ENCODE peak calls at places on chromosomes 3 and 15, in seven cellular contexts. One of them, this sample, is unnamed.

GRCh38 chr15:56765252-56765651 is 31.9 kb upstream of the ZNF280D start:
- DNase-seq in stomach: no peak
- DNase-seq in astrocyte: peak; percentile 81
- DNase-seq in mucosa of descending colon: no peak
- DNase-seq in naive thymus-derived CD4-positive, alpha-beta T cell: no peak
- DNase-seq in CD8-positive, alpha-beta T cell: no peak
- DNase-seq in colonic mucosa: no peak
- DNase-seq in this sample: peak; percentile 63

GRCh38 chr15:70777156-70777926 is 14.0 kb upstream of the UACA start:
- DNase-seq in colonic mucosa: no peak
- DNase-seq in CD8-positive, alpha-beta T cell: no peak
- DNase-seq in stomach: no peak
- DNase-seq in mucosa of descending colon: no peak
- DNase-seq in naive thymus-derived CD4-positive, alpha-beta T cell: no peak
- DNase-seq in astrocyte: no peak
- DNase-seq in this sample: no peak

GRCh38 chr3:111392911-111393351 is 149.1 kb upstream of the CD96 start:
- DNase-seq in naive thymus-derived CD4-positive, alpha-beta T cell: peak; percentile 75
- DNase-seq in CD8-positive, alpha-beta T cell: peak; percentile 70
- DNase-seq in stomach: no peak
- DNase-seq in astrocyte: peak; percentile 10
- DNase-seq in colonic mucosa: no peak
- DNase-seq in mucosa of descending colon: no peak
- DNase-seq in this sample: no peak

GRCh38 chr3:25412269-25412668 is 15.8 kb upstream of the RARB start:
- DNase-seq in colonic mucosa: no peak
- DNase-seq in naive thymus-derived CD4-positive, alpha-beta T cell: no peak
- DNase-seq in mucosa of descending colon: no peak
- DNase-seq in CD8-positive, alpha-beta T cell: no peak
- DNase-seq in stomach: no peak
- DNase-seq in astrocyte: no peak
- DNase-seq in this sample: peak; percentile 55

GRCh38 chr3:179558742-179559364 is 3.9 kb upstream of the ACTL6A start:
- DNase-seq in stomach: peak; percentile 56
- DNase-seq in naive thymus-derived CD4-positive, alpha-beta T cell: no peak
- DNase-seq in CD8-positive, alpha-beta T cell: peak; percentile 35
- DNase-seq in mucosa of descending colon: no peak
- DNase-seq in astrocyte: peak; percentile 46
- DNase-seq in colonic mucosa: peak; percentile 50
- DNase-seq in this sample: peak; percentile 88

GRCh38 chr15:35437157-35437556 is 108.8 kb downstream of the DPH6 start:
- DNase-seq in colonic mucosa: no peak
- DNase-seq in naive thymus-derived CD4-positive, alpha-beta T cell: no peak
- DNase-seq in CD8-positive, alpha-beta T cell: no peak
- DNase-seq in stomach: no peak
- DNase-seq in astrocyte: no peak
- DNase-seq in mucosa of descending colon: no peak
- DNase-seq in this sample: peak; percentile 9

GRCh38 chr3:62950227-62950626 is 75.0 kb upstream of the CADPS start:
- DNase-seq in mucosa of descending colon: no peak
- DNase-seq in naive thymus-derived CD4-positive, alpha-beta T cell: no peak
- DNase-seq in stomach: no peak
- DNase-seq in astrocyte: no peak
- DNase-seq in CD8-positive, alpha-beta T cell: no peak
- DNase-seq in colonic mucosa: no peak
- DNase-seq in this sample: no peak

GRCh38 chr3:156409694-156410093 is 145.2 kb downstream of the SSR3 start:
- DNase-seq in stomach: no peak
- DNase-seq in naive thymus-derived CD4-positive, alpha-beta T cell: no peak
- DNase-seq in astrocyte: peak; percentile 65
- DNase-seq in colonic mucosa: no peak
- DNase-seq in mucosa of descending colon: no peak
- DNase-seq in CD8-positive, alpha-beta T cell: no peak
- DNase-seq in this sample: no peak

GRCh38 chr15:72284781-72285180 is 12.4 kb upstream of the PARP6 start:
- DNase-seq in colonic mucosa: no peak
- DNase-seq in mucosa of descending colon: no peak
- DNase-seq in stomach: no peak
- DNase-seq in naive thymus-derived CD4-positive, alpha-beta T cell: no peak
- DNase-seq in astrocyte: no peak
- DNase-seq in CD8-positive, alpha-beta T cell: no peak
- DNase-seq in this sample: no peak

GRCh38 chr15:59244337-59244736 is 37.7 kb downstream of the LDHAL6B start:
- DNase-seq in naive thymus-derived CD4-positive, alpha-beta T cell: no peak
- DNase-seq in stomach: no peak
- DNase-seq in mucosa of descending colon: no peak
- DNase-seq in colonic mucosa: no peak
- DNase-seq in CD8-positive, alpha-beta T cell: no peak
- DNase-seq in astrocyte: no peak
- DNase-seq in this sample: no peak

GRCh38 chr15:87648278-87648677 is 608.3 kb downstream of the NTRK3 start:
- DNase-seq in astrocyte: peak; percentile 59
- DNase-seq in stomach: no peak
- DNase-seq in naive thymus-derived CD4-positive, alpha-beta T cell: no peak
- DNase-seq in CD8-positive, alpha-beta T cell: no peak
- DNase-seq in colonic mucosa: no peak
- DNase-seq in mucosa of descending colon: no peak
- DNase-seq in this sample: no peak

GRCh38 chr3:187987919-187988318 is 166.0 kb upstream of the LPP start:
- DNase-seq in mucosa of descending colon: no peak
- DNase-seq in naive thymus-derived CD4-positive, alpha-beta T cell: no peak
- DNase-seq in astrocyte: no peak
- DNase-seq in CD8-positive, alpha-beta T cell: peak; percentile 70
- DNase-seq in colonic mucosa: no peak
- DNase-seq in stomach: no peak
- DNase-seq in this sample: no peak

GRCh38 chr15:40815042-40815678 is 7.9 kb upstream of the DNAJC17 start:
- DNase-seq in astrocyte: no peak
- DNase-seq in CD8-positive, alpha-beta T cell: no peak
- DNase-seq in colonic mucosa: no peak
- DNase-seq in stomach: peak; percentile 37
- DNase-seq in naive thymus-derived CD4-positive, alpha-beta T cell: no peak
- DNase-seq in mucosa of descending colon: no peak
- DNase-seq in this sample: peak; percentile 19

GRCh38 chr15:52098328-52098727 is 14.2 kb downstream of the BCL2L10 start:
- DNase-seq in CD8-positive, alpha-beta T cell: no peak
- DNase-seq in stomach: no peak
- DNase-seq in colonic mucosa: no peak
- DNase-seq in naive thymus-derived CD4-positive, alpha-beta T cell: no peak
- DNase-seq in astrocyte: no peak
- DNase-seq in mucosa of descending colon: no peak
- DNase-seq in this sample: peak; percentile 51

GRCh38 chr3:47404955-47405790 is 24.4 kb downstream of the PTPN23 start:
- DNase-seq in astrocyte: peak; percentile 59
- DNase-seq in CD8-positive, alpha-beta T cell: no peak
- DNase-seq in stomach: peak; percentile 56
- DNase-seq in colonic mucosa: no peak
- DNase-seq in mucosa of descending colon: no peak
- DNase-seq in naive thymus-derived CD4-positive, alpha-beta T cell: no peak
- DNase-seq in this sample: peak; percentile 84

GRCh38 chr3:196440041-196440537 is 7.9 kb upstream of the UBXN7 start:
- DNase-seq in stomach: no peak
- DNase-seq in colonic mucosa: no peak
- DNase-seq in CD8-positive, alpha-beta T cell: no peak
- DNase-seq in mucosa of descending colon: no peak
- DNase-seq in astrocyte: peak; percentile 55
- DNase-seq in naive thymus-derived CD4-positive, alpha-beta T cell: no peak
- DNase-seq in this sample: peak; percentile 79

GRCh38 chr3:116966649-116967048 is 257.1 kb downstream of the TUSC7 start:
- DNase-seq in mucosa of descending colon: no peak
- DNase-seq in CD8-positive, alpha-beta T cell: no peak
- DNase-seq in naive thymus-derived CD4-positive, alpha-beta T cell: no peak
- DNase-seq in colonic mucosa: no peak
- DNase-seq in astrocyte: no peak
- DNase-seq in stomach: no peak
- DNase-seq in this sample: no peak

GRCh38 chr3:197021231-197021630 is 8.4 kb downstream of the MELTF start:
- DNase-seq in mucosa of descending colon: no peak
- DNase-seq in astrocyte: no peak
- DNase-seq in CD8-positive, alpha-beta T cell: no peak
- DNase-seq in naive thymus-derived CD4-positive, alpha-beta T cell: no peak
- DNase-seq in stomach: peak; percentile 16
- DNase-seq in colonic mucosa: no peak
- DNase-seq in this sample: no peak

GRCh38 chr15:59307164-59307535 is 65.5 kb downstream of the MYO1E start:
- DNase-seq in CD8-positive, alpha-beta T cell: no peak
- DNase-seq in astrocyte: no peak
- DNase-seq in colonic mucosa: no peak
- DNase-seq in mucosa of descending colon: no peak
- DNase-seq in stomach: no peak
- DNase-seq in naive thymus-derived CD4-positive, alpha-beta T cell: no peak
- DNase-seq in this sample: no peak

GRCh38 chr3:151067158-151067557 is 18.3 kb upstream of the MED12L start:
- DNase-seq in stomach: no peak
- DNase-seq in astrocyte: no peak
- DNase-seq in mucosa of descending colon: no peak
- DNase-seq in colonic mucosa: no peak
- DNase-seq in CD8-positive, alpha-beta T cell: no peak
- DNase-seq in naive thymus-derived CD4-positive, alpha-beta T cell: no peak
- DNase-seq in this sample: no peak

GRCh38 chr3:66014641-66015040 is 24.1 kb downstream of the MAGI1 start:
- DNase-seq in stomach: no peak
- DNase-seq in naive thymus-derived CD4-positive, alpha-beta T cell: no peak
- DNase-seq in CD8-positive, alpha-beta T cell: no peak
- DNase-seq in mucosa of descending colon: no peak
- DNase-seq in astrocyte: no peak
- DNase-seq in colonic mucosa: no peak
- DNase-seq in this sample: peak; percentile 50

GRCh38 chr15:58551084-58551763 is 119.4 kb downstream of the LIPC start:
- DNase-seq in colonic mucosa: no peak
- DNase-seq in astrocyte: no peak
- DNase-seq in naive thymus-derived CD4-positive, alpha-beta T cell: no peak
- DNase-seq in CD8-positive, alpha-beta T cell: no peak
- DNase-seq in mucosa of descending colon: no peak
- DNase-seq in stomach: peak; percentile 14
- DNase-seq in this sample: no peak

GRCh38 chr15:39124155-39124924 is 456.5 kb upstream of the THBS1 start:
- DNase-seq in stomach: no peak
- DNase-seq in naive thymus-derived CD4-positive, alpha-beta T cell: no peak
- DNase-seq in mucosa of descending colon: no peak
- DNase-seq in astrocyte: peak; percentile 81
- DNase-seq in colonic mucosa: no peak
- DNase-seq in CD8-positive, alpha-beta T cell: no peak
- DNase-seq in this sample: no peak

GRCh38 chr15:72420580-72420979 is 22.5 kb downstream of the TMEM202 start:
- DNase-seq in colonic mucosa: no peak
- DNase-seq in astrocyte: no peak
- DNase-seq in stomach: no peak
- DNase-seq in mucosa of descending colon: no peak
- DNase-seq in naive thymus-derived CD4-positive, alpha-beta T cell: no peak
- DNase-seq in CD8-positive, alpha-beta T cell: no peak
- DNase-seq in this sample: no peak

GRCh38 chr15:48005921-48006541 is 114.8 kb upstream of the SLC24A5 start:
- DNase-seq in stomach: peak; percentile 53
- DNase-seq in naive thymus-derived CD4-positive, alpha-beta T cell: no peak
- DNase-seq in mucosa of descending colon: no peak
- DNase-seq in astrocyte: no peak
- DNase-seq in colonic mucosa: no peak
- DNase-seq in CD8-positive, alpha-beta T cell: no peak
- DNase-seq in this sample: peak; percentile 28

GRCh38 chr15:59892995-59893394 is 111.1 kb upstream of the FOXB1 start:
- DNase-seq in colonic mucosa: no peak
- DNase-seq in CD8-positive, alpha-beta T cell: no peak
- DNase-seq in mucosa of descending colon: no peak
- DNase-seq in astrocyte: peak; percentile 10
- DNase-seq in naive thymus-derived CD4-positive, alpha-beta T cell: no peak
- DNase-seq in stomach: no peak
- DNase-seq in this sample: peak; percentile 28

GRCh38 chr15:85627245-85627935 is 167.3 kb downstream of the KLHL25 start:
- DNase-seq in stomach: no peak
- DNase-seq in naive thymus-derived CD4-positive, alpha-beta T cell: no peak
- DNase-seq in mucosa of descending colon: no peak
- DNase-seq in colonic mucosa: no peak
- DNase-seq in astrocyte: no peak
- DNase-seq in CD8-positive, alpha-beta T cell: no peak
- DNase-seq in this sample: no peak
- H3K4me1 ChIP-seq in stomach: peaks cover 54% of the 10 kb centered on the region
- H3K4me1 ChIP-seq in naive thymus-derived CD4-positive, alpha-beta T cell: peaks cover 39% of the 10 kb centered on the region
- H3K4me1 ChIP-seq in mucosa of descending colon: peaks cover 24% of the 10 kb centered on the region
- H3K4me1 ChIP-seq in colonic mucosa: peaks cover 7% of the 10 kb centered on the region
- H3K4me1 ChIP-seq in astrocyte: peaks cover 24% of the 10 kb centered on the region
- H3K4me1 ChIP-seq in CD8-positive, alpha-beta T cell: peaks cover 34% of the 10 kb centered on the region
- H3K4me1 ChIP-seq in this sample: peaks cover 59% of the 10 kb centered on the region

GRCh38 chr3:64188810-64189560 is 36.3 kb downstream of the PRICKLE2 start:
- DNase-seq in mucosa of descending colon: no peak
- DNase-seq in naive thymus-derived CD4-positive, alpha-beta T cell: no peak
- DNase-seq in CD8-positive, alpha-beta T cell: no peak
- DNase-seq in colonic mucosa: no peak
- DNase-seq in stomach: no peak
- DNase-seq in astrocyte: peak; percentile 96
- DNase-seq in this sample: peak; percentile 84
- H3K4me1 ChIP-seq in mucosa of descending colon: no peaks in the 10 kb centered on the region
- H3K4me1 ChIP-seq in naive thymus-derived CD4-positive, alpha-beta T cell: no peaks in the 10 kb centered on the region
- H3K4me1 ChIP-seq in CD8-positive, alpha-beta T cell: no peaks in the 10 kb centered on the region
- H3K4me1 ChIP-seq in colonic mucosa: no peaks in the 10 kb centered on the region
- H3K4me1 ChIP-seq in stomach: peaks cover 23% of the 10 kb centered on the region
- H3K4me1 ChIP-seq in astrocyte: peaks cover 66% of the 10 kb centered on the region
- H3K4me1 ChIP-seq in this sample: peaks cover 84% of the 10 kb centered on the region

GRCh38 chr3:44989141-44989540 is 13.1 kb downstream of the EXOSC7 start:
- DNase-seq in stomach: no peak
- DNase-seq in naive thymus-derived CD4-positive, alpha-beta T cell: no peak
- DNase-seq in astrocyte: peak; percentile 24
- DNase-seq in CD8-positive, alpha-beta T cell: no peak
- DNase-seq in mucosa of descending colon: no peak
- DNase-seq in colonic mucosa: no peak
- DNase-seq in this sample: no peak

GRCh38 chr3:44989636-44990373 is 13.8 kb downstream of the EXOSC7 start:
- DNase-seq in mucosa of descending colon: no peak
- DNase-seq in naive thymus-derived CD4-positive, alpha-beta T cell: no peak
- DNase-seq in colonic mucosa: no peak
- DNase-seq in stomach: peak; percentile 46
- DNase-seq in CD8-positive, alpha-beta T cell: no peak
- DNase-seq in astrocyte: no peak
- DNase-seq in this sample: no peak

GRCh38 chr3:44992555-44993470 is 16.8 kb downstream of the EXOSC7 start:
- DNase-seq in astrocyte: no peak
- DNase-seq in stomach: no peak
- DNase-seq in mucosa of descending colon: no peak
- DNase-seq in colonic mucosa: no peak
- DNase-seq in CD8-positive, alpha-beta T cell: no peak
- DNase-seq in naive thymus-derived CD4-positive, alpha-beta T cell: no peak
- DNase-seq in this sample: peak; percentile 60

GRCh38 chr3:44993471-44994205 is 17.6 kb downstream of the EXOSC7 start:
- DNase-seq in CD8-positive, alpha-beta T cell: no peak
- DNase-seq in stomach: no peak
- DNase-seq in colonic mucosa: peak; percentile 38
- DNase-seq in astrocyte: peak; percentile 66
- DNase-seq in mucosa of descending colon: no peak
- DNase-seq in naive thymus-derived CD4-positive, alpha-beta T cell: no peak
- DNase-seq in this sample: peak; percentile 62

GRCh38 chr3:44991326-44991725 is 15.3 kb downstream of the EXOSC7 start:
- DNase-seq in CD8-positive, alpha-beta T cell: no peak
- DNase-seq in stomach: no peak
- DNase-seq in colonic mucosa: no peak
- DNase-seq in mucosa of descending colon: no peak
- DNase-seq in naive thymus-derived CD4-positive, alpha-beta T cell: peak; percentile 47
- DNase-seq in astrocyte: no peak
- DNase-seq in this sample: no peak
- H3K4me1 ChIP-seq in CD8-positive, alpha-beta T cell: peaks cover 11% of the 10 kb centered on the region
- H3K4me1 ChIP-seq in stomach: peaks cover 34% of the 10 kb centered on the region
- H3K4me1 ChIP-seq in colonic mucosa: peaks cover 12% of the 10 kb centered on the region
- H3K4me1 ChIP-seq in mucosa of descending colon: peaks cover 15% of the 10 kb centered on the region
- H3K4me1 ChIP-seq in naive thymus-derived CD4-positive, alpha-beta T cell: no peaks in the 10 kb centered on the region
- H3K4me1 ChIP-seq in astrocyte: peaks cover 25% of the 10 kb centered on the region
- H3K4me1 ChIP-seq in this sample: peaks cover 65% of the 10 kb centered on the region

GRCh38 chr3:31896643-31897433 is 84.2 kb downstream of the OSBPL10 start:
- DNase-seq in mucosa of descending colon: no peak
- DNase-seq in astrocyte: no peak
- DNase-seq in colonic mucosa: no peak
- DNase-seq in naive thymus-derived CD4-positive, alpha-beta T cell: no peak
- DNase-seq in stomach: no peak
- DNase-seq in CD8-positive, alpha-beta T cell: no peak
- DNase-seq in this sample: no peak
- H3K4me1 ChIP-seq in mucosa of descending colon: no peaks in the 10 kb centered on the region
- H3K4me1 ChIP-seq in astrocyte: no peaks in the 10 kb centered on the region
- H3K4me1 ChIP-seq in colonic mucosa: no peaks in the 10 kb centered on the region
- H3K4me1 ChIP-seq in naive thymus-derived CD4-positive, alpha-beta T cell: no peaks in the 10 kb centered on the region
- H3K4me1 ChIP-seq in stomach: peaks cover 13% of the 10 kb centered on the region
- H3K4me1 ChIP-seq in CD8-positive, alpha-beta T cell: no peaks in the 10 kb centered on the region
- H3K4me1 ChIP-seq in this sample: peaks cover 25% of the 10 kb centered on the region